ENCODE peak calls at places on chromosomes 3 and 15, in seven cellular contexts. N is GM13977, E is HFFc6, Y is fibroblast of pulmonary artery, A is stomach, W is right atrium auricular region, K is AG04450. U is an unnamed sample.

GRCh38 chr15:35696767-35697231 is 150.8 kb upstream of the DPH6 start:
- DNase-seq in A (no peak), N (no peak), W (no peak), Y (peak), E (peak), K (peak), U (no peak)

GRCh38 chr3:167740961-167741587 is 5.6 kb downstream of the SERPINI1 start:
- DNase-seq in N (peak), W (no peak), A (no peak), E (peak), Y (peak), K (no peak), U (peak)

GRCh38 chr15:91032919-91033803 is 10.8 kb upstream of the VPS33B start:
- DNase-seq in E (no peak), Y (peak), A (peak), W (no peak), K (no peak), N (no peak), U (peak)

GRCh38 chr3:50044976-50045375 is 43.7 kb upstream of the RBM5 start:
- DNase-seq in W (no peak), E (no peak), K (no peak), A (no peak), Y (no peak), N (no peak), U (no peak)

GRCh38 chr3:132006605-132007204 is 28.1 kb downstream of the CPNE4 start:
- DNase-seq in N (no peak), E (peak), K (no peak), Y (peak), A (peak), W (no peak), U (peak)

GRCh38 chr15:76309561-76310330 is 1.5 kb downstream of the ETFA start:
- DNase-seq in E (no peak), A (no peak), Y (peak), K (no peak), W (no peak), N (no peak), U (no peak)

GRCh38 chr3:183298708-183299153 is 45.7 kb downstream of the B3GNT5 start:
- DNase-seq in K (peak), Y (peak), N (no peak), A (no peak), W (peak), E (peak), U (no peak)

GRCh38 chr3:158718490-158719170 is 13.6 kb downstream of the RARRES1 start:
- DNase-seq in N (no peak), Y (peak), W (no peak), K (peak), A (no peak), E (peak), U (no peak)

GRCh38 chr15:89400121-89400996 is 65.7 kb upstream of the POLG start:
- DNase-seq in A (no peak), E (no peak), K (no peak), W (no peak), Y (no peak), N (no peak), U (peak)

GRCh38 chr3:108099679-108100428 is 9.0 kb upstream of the CD47 start:
- DNase-seq in E (no peak), N (peak), W (no peak), K (no peak), Y (no peak), A (no peak), U (no peak)

GRCh38 chr3:101631397-101631796 is 45.5 kb downstream of the ZBTB11 start:
- DNase-seq in Y (no peak), N (no peak), E (no peak), K (no peak), W (no peak), A (no peak), U (no peak)

GRCh38 chr3:193872265-193872753 is 263.6 kb upstream of the HES1 start:
- DNase-seq in A (peak), K (peak), N (peak), Y (peak), E (peak), W (no peak), U (no peak)

GRCh38 chr15:98794211-98794610 is 145.9 kb downstream of the IGF1R start:
- DNase-seq in K (no peak), A (no peak), E (no peak), Y (no peak), N (no peak), W (no peak), U (no peak)

GRCh38 chr3:196344663-196345062 is 6.5 kb upstream of the TM4SF19 start:
- DNase-seq in A (no peak), K (no peak), W (no peak), Y (no peak), E (no peak), N (no peak), U (peak)

GRCh38 chr3:128301186-128302023 is 148.1 kb downstream of the EEFSEC start:
- DNase-seq in N (no peak), A (peak), E (no peak), W (peak), Y (no peak), K (no peak), U (no peak)

GRCh38 chr3:42497009-42497731 is 5.3 kb upstream of the VIPR1 start:
- DNase-seq in K (no peak), A (peak), W (peak), E (peak), N (no peak), Y (peak), U (no peak)

GRCh38 chr3:47244531-47245100 is 38.0 kb downstream of the KIF9 start:
- DNase-seq in N (no peak), A (no peak), K (no peak), W (no peak), Y (no peak), E (no peak), U (no peak)

GRCh38 chr3:47245271-47245670 is 37.3 kb downstream of the KIF9 start:
- DNase-seq in Y (no peak), E (no peak), W (no peak), N (no peak), A (no peak), K (no peak), U (no peak)

GRCh38 chr3:47247131-47248064 is 35.2 kb downstream of the KIF9 start:
- DNase-seq in W (no peak), Y (no peak), N (no peak), A (no peak), K (no peak), E (no peak), U (no peak)

GRCh38 chr3:47251689-47252088 is 30.9 kb downstream of the KIF9 start:
- DNase-seq in Y (no peak), K (no peak), N (no peak), A (no peak), W (no peak), E (no peak), U (no peak)

GRCh38 chr3:47250309-47251060 is 32.1 kb downstream of the KIF9 start:
- DNase-seq in E (peak), N (peak), W (no peak), Y (peak), A (peak), K (no peak), U (peak)
- TF ChIP-seq CTCF in E (peak), N (peak), W (peak), Y (peak), A (no peak), K (peak), U (no peak)

GRCh38 chr3:12556723-12557471 is at the start of gene MKRN2:
- DNase-seq in E (peak), N (peak), Y (peak), K (peak), A (peak), W (peak), U (peak)
- TF ChIP-seq CTCF in E (no peak), N (no peak), Y (no peak), K (no peak), A (no peak), W (no peak), U (no peak)

DNA sequence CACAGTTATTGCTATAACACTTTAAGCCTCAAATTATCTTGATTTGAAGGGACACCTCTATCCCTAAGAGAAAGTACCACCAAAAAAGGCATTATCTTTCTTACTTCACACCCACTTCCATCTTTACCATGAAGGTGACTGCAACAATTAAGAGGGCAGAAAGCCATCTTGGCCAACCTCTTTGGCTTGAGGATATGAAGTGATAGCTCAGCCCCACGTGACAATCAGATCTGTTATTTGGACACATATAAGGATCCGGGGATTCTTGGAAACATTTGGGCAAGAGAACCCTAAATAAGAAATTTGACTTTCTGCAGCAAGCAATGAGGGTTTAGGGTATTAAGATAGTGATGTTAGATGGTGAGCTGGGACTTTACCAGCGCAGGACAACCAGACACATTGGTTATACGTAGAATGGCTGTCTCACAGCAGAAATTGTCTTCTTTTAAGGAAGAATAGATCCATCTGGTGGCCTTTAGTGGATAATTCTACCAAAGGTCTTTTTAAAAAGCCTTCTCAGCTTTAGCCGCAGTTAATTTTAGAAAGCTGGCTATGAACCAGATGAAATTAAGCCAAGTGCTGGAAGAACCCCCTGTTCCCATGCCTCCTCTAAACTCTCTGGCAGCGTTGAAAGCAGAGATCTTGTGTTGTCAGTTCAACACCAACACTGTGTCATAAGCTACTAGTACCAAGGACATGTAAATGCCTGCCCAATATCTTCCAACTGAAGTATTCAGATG is 12.3 kb downstream of the HCLS1 start:
- DNase-seq in W (no peak), K (no peak), Y (peak), N (no peak), A (no peak), E (no peak), U (no peak)
- TF ChIP-seq CTCF in W (peak), K (no peak), Y (no peak), N (no peak), A (no peak), E (no peak), U (no peak)

GRCh38 chr3:122392868-122393844 is 9.2 kb downstream of the FAM162A start:
- DNase-seq in N (peak), W (no peak), Y (peak), A (no peak), E (peak), K (no peak), U (peak)
- TF ChIP-seq CTCF in N (peak), W (peak), Y (peak), A (peak), E (peak), K (peak), U (peak)

GRCh38 chr3:63364495-63364894 is 86.4 kb downstream of the SYNPR start:
- DNase-seq in K (no peak), A (no peak), N (no peak), W (no peak), Y (peak), E (peak), U (no peak)

GRCh38 chr3:63370094-63370493 is 92.0 kb downstream of the SYNPR start:
- DNase-seq in Y (no peak), N (no peak), W (no peak), E (no peak), K (no peak), A (no peak), U (no peak)

GRCh38 chr3:63364909-63365308 is 86.8 kb downstream of the SYNPR start:
- DNase-seq in K (no peak), A (no peak), W (no peak), N (no peak), E (no peak), Y (no peak), U (no peak)
- TF ChIP-seq CTCF in K (no peak), A (no peak), W (peak), N (no peak), E (peak), Y (peak), U (no peak)

DNA sequence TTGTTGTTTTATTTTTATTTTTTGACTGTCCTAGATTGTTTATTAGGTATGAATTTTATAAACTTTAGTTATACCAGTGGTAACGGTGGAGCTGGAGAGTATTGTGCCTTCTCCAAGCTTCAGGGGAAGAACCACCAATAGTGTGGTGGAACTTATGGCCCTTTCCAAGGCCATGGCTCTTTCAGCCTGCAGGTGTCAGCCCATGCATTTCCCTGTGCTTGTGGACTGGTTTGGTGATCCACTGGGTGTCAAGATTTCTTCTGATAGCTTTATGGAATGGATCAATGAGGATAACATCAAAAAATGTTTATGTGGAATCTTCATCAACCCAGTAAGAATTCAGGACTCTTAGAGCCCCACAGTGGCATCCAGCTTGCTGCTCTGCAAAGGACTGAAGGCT is 19.2 kb upstream of the SCAMP5 start:
- DNase-seq in Y (no peak), A (no peak), E (no peak), K (no peak), W (no peak), N (no peak), U (no peak)
- TF ChIP-seq CTCF in Y (no peak), A (no peak), E (no peak), K (no peak), W (no peak), N (peak), U (no peak)

GRCh38 chr15:65385868-65386253 is 8.1 kb upstream of the IGDCC3 start:
- DNase-seq in E (no peak), A (no peak), K (no peak), Y (peak), W (no peak), N (no peak), U (no peak)
- TF ChIP-seq CTCF in E (peak), A (no peak), K (no peak), Y (no peak), W (peak), N (no peak), U (no peak)

GRCh38 chr3:4980229-4981159 is 1.3 kb downstream of the BHLHE40 start:
- DNase-seq in K (peak), Y (peak), A (peak), N (peak), E (peak), W (peak), U (peak)

GRCh38 chr3:4982773-4983738 is 3.8 kb downstream of the BHLHE40 start:
- DNase-seq in A (no peak), Y (peak), W (no peak), E (no peak), K (no peak), N (no peak), U (no peak)

GRCh38 chr3:4983739-4984510 is 4.7 kb downstream of the BHLHE40 start:
- DNase-seq in A (peak), K (peak), Y (peak), W (peak), E (no peak), N (peak), U (peak)

GRCh38 chr3:4981160-4981687 is 2.0 kb downstream of the BHLHE40 start:
- DNase-seq in E (no peak), Y (peak), K (no peak), W (no peak), A (no peak), N (no peak), U (no peak)

GRCh38 chr3:4981688-4982494 is 2.7 kb downstream of the BHLHE40 start:
- DNase-seq in E (peak), N (no peak), K (no peak), Y (peak), A (no peak), W (no peak), U (no peak)
- TF ChIP-seq CTCF in E (peak), N (no peak), K (peak), Y (peak), A (peak), W (no peak), U (no peak)